ENCODE peak calls at places on chromosomes 1 and 21, in eight cellular contexts. C is astrocyte of the cerebellum; O is foreskin fibroblast; F is amniotic stem cell; Q is dermis blood vessel endothelial cell; U is stimulated activated CD4-positive, alpha-beta T cell treated with anti-CD3 and anti-CD28 coated beads, Interleukin-2, amount 100 ng/mL, for 48 hours; Y is central memory CD4-positive, alpha-beta T cell; M is fibroblast of pulmonary artery. J is an unnamed sample.
A peak's percentile ranks its signal among the peaks of the same experiment; 100 is the strongest.

GRCh38 chr1:247447162-247447909 is 10.6 kb downstream of the OR2B11 start:
- DNase-seq in C (no peak), O (no peak), F (no peak), Q (no peak), U (no peak), Y (no peak), M (no peak), J (no peak)

GRCh38 chr1:173101589-173101988 is 50.8 kb upstream of the TNFSF18 start:
- DNase-seq in C (no peak), O (no peak), F (no peak), Q (no peak), U (no peak), Y (no peak), M (no peak), J (no peak)

GRCh38 chr1:220748091-220748934 is at the start of gene MTARC2:
- DNase-seq in C (no peak), O (peak; percentile 87), F (peak; percentile 47), Q (peak; percentile 77), U (no peak), Y (no peak), M (peak; percentile 71), J (peak; percentile 51)

GRCh38 chr1:12424793-12425192 is 193.2 kb downstream of the DHRS3 start:
- DNase-seq in C (no peak), O (no peak), F (no peak), Q (no peak), U (no peak), Y (no peak), M (no peak), J (no peak)

GRCh38 chr21:18204931-18205330 is 39.7 kb upstream of the CHODL start:
- DNase-seq in C (no peak), O (no peak), F (no peak), Q (no peak), U (no peak), Y (no peak), M (no peak), J (no peak)

GRCh38 chr21:15197696-15198095 is 132.9 kb upstream of the NRIP1 start:
- DNase-seq in C (no peak), O (no peak), F (no peak), Q (no peak), U (no peak), Y (no peak), M (no peak), J (no peak)

GRCh38 chr21:34724857-34725195 is 56.0 kb downstream of the CLIC6 start:
- DNase-seq in C (no peak), O (no peak), F (no peak), Q (no peak), U (no peak), Y (no peak), M (no peak), J (no peak)

GRCh38 chr1:4660917-4661594 is 6.6 kb downstream of the AJAP1 start:
- DNase-seq in C (no peak), O (no peak), F (no peak), Q (no peak), U (no peak), Y (no peak), M (no peak), J (no peak)

GRCh38 chr1:16172232-16172830 is 16.5 kb upstream of the EPHA2 start:
- DNase-seq in C (no peak), O (no peak), F (no peak), Q (no peak), U (no peak), Y (no peak), M (no peak), J (no peak)

GRCh38 chr1:215888159-215888558 is 321.1 kb downstream of the KCTD3 start:
- DNase-seq in C (no peak), O (no peak), F (no peak), Q (no peak), U (no peak), Y (no peak), M (no peak), J (no peak)

GRCh38 chr1:2412773-2413494 is 570 bp upstream of the PEX10 start:
- DNase-seq in C (no peak), O (peak; percentile 79), F (no peak), Q (peak; percentile 11), U (no peak), Y (no peak), M (peak; percentile 49), J (no peak)

GRCh38 chr1:184061396-184062003 is 10.0 kb downstream of the TSEN15 start:
- DNase-seq in C (peak; percentile 51), O (peak; percentile 29), F (no peak), Q (no peak), U (no peak), Y (no peak), M (peak; percentile 71), J (no peak)

GRCh38 chr1:205703072-205703471 is 22.8 kb upstream of the SLC45A3 start:
- DNase-seq in C (no peak), O (no peak), F (no peak), Q (no peak), U (no peak), Y (no peak), M (no peak), J (no peak)

GRCh38 chr1:226948996-226949395 is 8.9 kb downstream of the COQ8A start:
- DNase-seq in C (no peak), O (no peak), F (no peak), Q (no peak), U (no peak), Y (no peak), M (no peak), J (no peak)

GRCh38 chr1:58891347-58891746 is 107.5 kb upstream of the JUN start:
- DNase-seq in C (no peak), O (no peak), F (no peak), Q (no peak), U (no peak), Y (no peak), M (no peak), J (no peak)

GRCh38 chr1:203586495-203586894 is 40.1 kb upstream of the ATP2B4 start:
- DNase-seq in C (no peak), O (no peak), F (no peak), Q (no peak), U (no peak), Y (no peak), M (no peak), J (no peak)

GRCh38 chr1:197224160-197224559 is 43.9 kb upstream of the CRB1 start:
- DNase-seq in C (no peak), O (peak; percentile 20), F (no peak), Q (no peak), U (no peak), Y (no peak), M (peak; percentile 23), J (no peak)

GRCh38 chr1:75430526-75430925 is 180.4 kb downstream of the SLC44A5 start:
- DNase-seq in C (peak; percentile 11), O (no peak), F (no peak), Q (no peak), U (no peak), Y (no peak), M (peak; percentile 1), J (no peak)

GRCh38 chr1:156160744-156161181 is 7.4 kb downstream of the SEMA4A start:
- DNase-seq in C (no peak), O (peak; percentile 84), F (no peak), Q (peak; percentile 89), U (peak; percentile 74), Y (no peak), M (peak; percentile 70), J (no peak)

GRCh38 chr1:63983391-63984256 is 209.8 kb downstream of the ROR1 start:
- DNase-seq in C (no peak), O (no peak), F (no peak), Q (no peak), U (no peak), Y (no peak), M (no peak), J (no peak)

GRCh38 chr1:154628122-154628405 is 20.1 kb upstream of the ADAR start:
- DNase-seq in C (no peak), O (no peak), F (no peak), Q (no peak), U (no peak), Y (no peak), M (no peak), J (no peak)

GRCh38 chr1:35186239-35186638 is 6.7 kb downstream of the SFPQ start:
- DNase-seq in C (no peak), O (no peak), F (no peak), Q (no peak), U (no peak), Y (no peak), M (no peak), J (no peak)

GRCh38 chr1:118563969-118564951 is 379.2 kb upstream of the SPAG17 start:
- DNase-seq in C (no peak), O (peak; percentile 2), F (no peak), Q (no peak), U (no peak), Y (no peak), M (no peak), J (no peak)

GRCh38 chr21:38478782-38479181 is 19.5 kb downstream of the ERG start:
- DNase-seq in C (no peak), O (no peak), F (no peak), Q (peak; percentile 61), U (no peak), Y (no peak), M (peak; percentile 86), J (no peak)

GRCh38 chr1:161037661-161038522 is 872 bp downstream of the TSTD1 start:
- DNase-seq in C (no peak), O (no peak), F (no peak), Q (no peak), U (no peak), Y (no peak), M (no peak), J (no peak)

GRCh38 chr21:34113842-34114241 is 40.5 kb downstream of the MRPS6 start:
- DNase-seq in C (no peak), O (no peak), F (no peak), Q (peak; percentile 5), U (no peak), Y (no peak), M (no peak), J (no peak)

GRCh38 chr1:180842890-180843289 is 69.8 kb upstream of the KIAA1614 start:
- DNase-seq in C (no peak), O (peak; percentile 43), F (no peak), Q (peak; percentile 56), U (no peak), Y (no peak), M (peak; percentile 18), J (no peak)

GRCh38 chr1:8382608-8383525 is 65.0 kb downstream of the SLC45A1 start:
- DNase-seq in C (no peak), O (no peak), F (no peak), Q (no peak), U (no peak), Y (peak; percentile 24), M (no peak), J (no peak)

GRCh38 chr1:45171575-45171974 is 34.8 kb downstream of the ZSWIM5 start:
- DNase-seq in C (no peak), O (no peak), F (no peak), Q (no peak), U (no peak), Y (no peak), M (no peak), J (no peak)

GRCh38 chr1:181630838-181631237 is 147.5 kb downstream of the CACNA1E start:
- DNase-seq in C (no peak), O (no peak), F (no peak), Q (no peak), U (no peak), Y (no peak), M (no peak), J (no peak)